ENCODE peak calls at places on chromosome 11, in seven cellular contexts. L is fibroblast of lung, G is fibroblast of mammary gland, P is prostate gland, B is thoracic aorta, X is IMR-90, E is BJ. C is an unnamed sample.
A peak's percentile ranks its signal among the peaks of the same experiment; 100 is the strongest.

GRCh38 chr11:134356656-134357544 is 25.1 kb downstream of the GLB1L2 start:
- DNase-seq in E (no peak), P (no peak), L (no peak), X (no peak), B (no peak), G (no peak), C (no peak)

GRCh38 chr11:131666006-131666405 is 295.6 kb downstream of the NTM start:
- DNase-seq in L (no peak), B (no peak), P (no peak), E (no peak), G (no peak), X (no peak), C (no peak)

GRCh38 chr11:8099291-8099899 is 18.4 kb downstream of the TUB start:
- DNase-seq in X (peak; percentile 82), G (peak; percentile 87), E (peak; percentile 26), B (peak; percentile 29), P (peak; percentile 65), L (peak; percentile 67), C (peak; percentile 88)

GRCh38 chr11:82675838-82676237 is 57.8 kb downstream of the FAM181B start:
- DNase-seq in E (no peak), B (no peak), P (no peak), X (no peak), G (no peak), L (no peak), C (no peak)

GRCh38 chr11:86292912-86293606 is 9.0 kb upstream of the HIKESHI start:
- DNase-seq in G (no peak), P (no peak), B (no peak), L (no peak), X (no peak), E (no peak), C (no peak)

GRCh38 chr11:931385-931784 is 5.7 kb downstream of the AP2A2 start:
- DNase-seq in E (no peak), X (no peak), L (no peak), P (no peak), B (no peak), G (no peak), C (peak; percentile 24)

GRCh38 chr11:32053151-32053550 is 37.7 kb upstream of the RCN1 start:
- DNase-seq in L (peak; percentile 36), E (no peak), G (peak; percentile 61), B (no peak), P (no peak), X (no peak), C (no peak)

GRCh38 chr11:74702383-74703007 is 28.7 kb downstream of the CHRDL2 start:
- DNase-seq in E (no peak), G (peak; percentile 71), P (no peak), B (no peak), L (peak; percentile 51), X (peak; percentile 76), C (peak; percentile 65)

GRCh38 chr11:34366522-34366921 is 8.7 kb upstream of the ABTB2 start:
- DNase-seq in G (peak; percentile 53), L (no peak), E (no peak), B (no peak), X (no peak), P (no peak), C (no peak)

GRCh38 chr11:62553839-62554361 is 7.3 kb upstream of the AHNAK start:
- DNase-seq in L (peak; percentile 93), X (peak; percentile 92), P (no peak), B (no peak), G (peak; percentile 96), E (peak; percentile 61), C (peak; percentile 89)

DNA sequence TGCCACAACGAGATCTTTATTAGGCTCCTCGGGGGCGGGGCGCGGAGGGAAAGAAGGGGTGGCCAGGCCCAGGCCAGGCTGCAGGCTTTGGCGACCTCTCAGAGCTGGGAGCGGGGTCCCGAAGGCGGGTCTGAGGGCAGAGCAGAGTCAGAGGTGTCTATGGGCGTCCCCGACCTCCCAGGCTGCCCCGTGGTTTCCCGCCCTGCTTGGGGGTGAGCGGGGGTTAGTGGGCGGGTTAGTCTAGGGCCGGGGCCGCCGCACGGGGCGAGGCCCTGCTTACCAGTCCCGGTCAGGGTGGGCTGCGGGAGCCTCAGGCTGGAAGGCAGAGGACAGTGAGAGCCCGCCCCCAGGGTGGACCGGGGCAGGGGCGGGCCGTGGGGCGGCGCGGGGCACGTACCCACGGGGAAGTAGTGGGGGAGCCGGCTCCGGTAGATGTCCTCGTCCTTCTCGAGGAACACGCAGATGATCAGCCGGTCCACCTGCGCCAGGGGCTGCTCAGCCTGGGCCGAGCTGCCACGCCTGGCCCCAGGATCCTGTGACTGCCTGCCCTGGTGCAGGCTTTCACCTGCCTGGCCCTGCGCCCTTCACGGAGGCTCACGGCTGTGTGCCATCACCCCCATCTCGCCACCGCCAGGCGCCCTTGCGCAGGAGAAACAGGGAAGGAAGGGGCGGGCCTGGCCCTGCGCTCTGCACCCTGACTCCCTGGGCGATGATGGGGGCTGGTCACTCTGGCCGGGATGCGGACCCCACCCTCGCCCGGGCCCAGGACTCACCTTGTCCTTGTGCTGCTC is 12.5 kb downstream of the OTUB1 start:
- DNase-seq in L (no peak), E (no peak), B (no peak), P (no peak), X (no peak), G (no peak), C (no peak)
- H3K4me3 ChIP-seq in L (no peak overlapping the region), E (no peak overlapping the region), B (peak overlapping the region; percentile 70), P (peak overlapping the region; percentile 12), X (no peak overlapping the region), G (no peak overlapping the region), C (no peak overlapping the region)

GRCh38 chr11:109994896-109995295 is 98.3 kb upstream of the ZC3H12C start:
- DNase-seq in E (no peak), L (no peak), P (no peak), G (peak; percentile 10), B (no peak), X (no peak), C (peak; percentile 10)
- TF ChIP-seq CTCF in E (no peak), L (no peak), P (no peak), G (no peak), B (no peak), X (no peak), C (no peak)

GRCh38 chr11:90219438-90219837 is 3.4 kb downstream of the CHORDC1 start:
- DNase-seq in G (no peak), P (no peak), X (no peak), L (no peak), E (no peak), B (no peak), C (no peak)

GRCh38 chr11:90218606-90219005 is 4.2 kb downstream of the CHORDC1 start:
- DNase-seq in E (no peak), G (no peak), P (no peak), X (no peak), L (no peak), B (no peak), C (no peak)

GRCh38 chr11:90222152-90222458 is 744 bp downstream of the CHORDC1 start:
- DNase-seq in G (no peak), X (no peak), B (no peak), P (no peak), E (no peak), L (no peak), C (no peak)

GRCh38 chr11:90222459-90223247 is at the start of gene CHORDC1:
- DNase-seq in G (peak; percentile 71), L (peak; percentile 76), E (peak; percentile 25), P (peak; percentile 88), X (peak; percentile 75), B (peak; percentile 39), C (peak; percentile 82)

DNA sequence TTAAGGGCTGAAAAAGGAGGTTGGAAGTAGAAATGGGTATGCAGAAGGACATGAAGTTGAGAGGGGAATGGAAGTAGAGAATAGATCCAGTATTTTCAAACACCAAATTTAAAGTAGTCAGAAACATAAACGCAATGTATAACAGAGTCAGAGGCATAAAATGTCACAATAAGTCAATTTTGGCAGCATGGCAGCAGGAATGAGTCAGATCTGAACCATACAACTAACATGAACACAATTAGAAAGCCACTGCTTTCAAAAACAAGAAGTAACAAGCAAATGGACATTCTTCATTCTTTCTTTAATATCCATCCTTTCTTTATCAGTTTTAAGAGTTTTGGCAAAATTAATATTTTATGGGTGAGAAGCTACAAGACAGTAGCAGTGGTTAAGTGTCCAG is 2.5 kb downstream of the CHORDC1 start:
- DNase-seq in E (no peak), G (peak; percentile 81), P (no peak), B (no peak), L (peak; percentile 62), X (peak; percentile 72), C (peak; percentile 46)
- H3K4me3 ChIP-seq in E (no peak overlapping the region), G (no peak overlapping the region), P (no peak overlapping the region), B (peak overlapping the region; percentile 77), L (peak overlapping the region; percentile 1), X (peak overlapping the region; percentile 13), C (no peak overlapping the region)

GRCh38 chr11:19426719-19427066 is 185.9 kb upstream of the E2F8 start:
- DNase-seq in G (peak; percentile 68), X (no peak), E (no peak), P (no peak), L (no peak), B (no peak), C (no peak)

GRCh38 chr11:19429108-19429760 is 188.5 kb upstream of the E2F8 start:
- DNase-seq in L (no peak), P (no peak), E (no peak), G (no peak), B (no peak), X (no peak), C (no peak)

GRCh38 chr11:19426022-19426718 is 185.4 kb upstream of the E2F8 start:
- DNase-seq in L (no peak), X (no peak), P (no peak), E (no peak), B (no peak), G (no peak), C (no peak)

GRCh38 chr11:19430346-19431058 is 189.8 kb upstream of the E2F8 start:
- DNase-seq in X (no peak), L (peak; percentile 11), B (no peak), P (no peak), G (no peak), E (no peak), C (no peak)

DNA sequence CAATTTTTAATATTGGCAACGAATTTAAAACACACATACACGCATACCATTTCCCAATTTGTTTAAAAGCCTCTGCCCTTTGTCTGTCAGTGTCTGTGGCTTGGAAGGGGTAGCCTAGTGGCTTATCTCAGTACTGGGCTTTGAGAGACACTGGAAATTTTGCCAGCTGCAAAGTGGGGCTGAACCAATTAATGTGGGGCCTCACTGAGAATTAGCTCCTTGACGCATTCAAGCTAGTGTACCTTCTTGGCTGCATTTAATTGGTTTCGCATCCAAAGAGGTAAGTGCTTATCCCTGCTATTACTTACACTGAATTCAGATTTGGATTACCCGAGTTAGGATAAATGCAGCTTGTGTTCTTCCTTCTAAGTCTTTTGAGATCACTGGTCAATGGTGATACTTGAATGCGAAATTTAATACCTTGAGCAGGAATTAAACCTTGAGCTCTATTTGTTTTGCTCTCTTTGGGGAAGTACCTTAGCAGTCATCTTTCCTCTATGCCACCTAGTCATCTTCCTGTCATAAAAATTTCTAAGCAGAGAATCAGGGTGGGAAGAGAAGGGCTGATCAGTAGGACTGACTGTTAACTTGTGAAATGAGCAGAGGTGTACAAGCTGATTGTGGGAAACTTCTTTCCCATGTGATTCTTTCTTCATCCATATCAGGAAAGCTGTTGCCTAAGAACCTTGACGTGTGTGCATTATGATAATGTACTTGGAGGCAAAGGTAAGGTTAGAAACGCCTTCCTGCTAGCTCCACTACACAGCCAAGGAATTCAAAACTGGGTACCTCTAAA is 187.7 kb upstream of the E2F8 start:
- DNase-seq in X (peak; percentile 34), L (no peak), P (no peak), E (no peak), B (no peak), G (peak; percentile 15), C (no peak)
- TF ChIP-seq CTCF in X (no peak), L (no peak), P (no peak), E (no peak), B (no peak), G (no peak), C (no peak)

C was measured in astrocyte of the spinal cord.